ENCODE peak calls at places on chromosomes 7 and 10, in eight cellular contexts. W is mesenchymal stem cell; S is ascending aorta; J is adrenal gland; T is transverse colon; F is naive thymus-derived CD4-positive, alpha-beta T cell; O is neural progenitor cell; X is left ventricle myocardium inferior. A is an unnamed sample.

GRCh38 chr7:98805956-98806838 is 63.6 kb downstream of the TMEM130 start:
- DNase-seq in T (no peak), W (no peak), F (no peak), S (no peak), O (no peak), X (no peak), J (no peak), A (no peak)

GRCh38 chr10:100894589-100895294 is 18.0 kb upstream of the SLF2 start:
- DNase-seq in X (no peak), S (peak; percentile 27), F (no peak), J (peak; percentile 14), T (peak; percentile 26), O (no peak), W (peak; percentile 41), A (peak; percentile 54)

GRCh38 chr10:110432084-110432483 is 65.6 kb upstream of the DUSP5 start:
- DNase-seq in O (no peak), S (peak; percentile 24), W (no peak), X (no peak), F (no peak), T (no peak), J (no peak), A (no peak)

GRCh38 chr10:6542999-6543430 is 37.1 kb downstream of the PRKCQ start:
- DNase-seq in X (no peak), T (no peak), O (no peak), S (no peak), W (no peak), F (peak; percentile 78), J (no peak), A (no peak)

GRCh38 chr7:118720632-118721031 is 496.1 kb downstream of the ANKRD7 start:
- DNase-seq in O (no peak), T (no peak), W (no peak), X (no peak), J (no peak), F (no peak), S (no peak), A (no peak)

GRCh38 chr7:43278088-43278644 is 165.7 kb downstream of the HECW1 start:
- DNase-seq in W (no peak), X (no peak), J (no peak), T (no peak), S (no peak), O (no peak), F (no peak), A (no peak)

GRCh38 chr10:100890696-100891271 is 22.0 kb upstream of the SLF2 start:
- DNase-seq in S (peak; percentile 24), J (no peak), T (no peak), O (no peak), X (no peak), F (no peak), W (peak; percentile 97), A (peak; percentile 42)

GRCh38 chr7:96224682-96225081 is 97.2 kb downstream of the SLC25A13 start:
- DNase-seq in X (no peak), T (no peak), W (no peak), S (no peak), F (no peak), O (peak; percentile 42), J (no peak), A (no peak)

GRCh38 chr7:92835851-92836488 is 403 bp downstream of the CDK6 start:
- DNase-seq in J (peak; percentile 43), O (no peak), F (peak; percentile 42), X (peak; percentile 20), S (peak; percentile 64), T (peak; percentile 48), W (peak; percentile 61), A (no peak)

GRCh38 chr7:4525884-4526283 is 156.2 kb upstream of the FOXK1 start:
- DNase-seq in W (no peak), J (no peak), X (no peak), O (no peak), T (no peak), F (no peak), S (no peak), A (no peak)

GRCh38 chr7:155426543-155427410 is 31.2 kb upstream of the EN2 start:
- DNase-seq in X (no peak), F (no peak), J (no peak), W (no peak), S (no peak), T (no peak), O (no peak), A (no peak)

GRCh38 chr7:45421096-45421495 is 153.1 kb upstream of the ADCY1 start:
- DNase-seq in J (no peak), S (no peak), F (no peak), O (no peak), X (no peak), T (no peak), W (no peak), A (no peak)

GRCh38 chr10:77506517-77506916 is 131.1 kb downstream of the KCNMA1 start:
- DNase-seq in W (no peak), O (no peak), X (no peak), T (no peak), S (no peak), F (no peak), J (no peak), A (no peak)

GRCh38 chr7:41148521-41148951 is 554.4 kb downstream of the INHBA start:
- DNase-seq in F (no peak), O (no peak), S (no peak), X (no peak), W (peak; percentile 83), T (no peak), J (no peak), A (no peak)

GRCh38 chr7:78334027-78334825 is 535.7 kb downstream of the PHTF2 start:
- DNase-seq in O (no peak), T (no peak), X (no peak), W (no peak), J (no peak), S (no peak), F (no peak), A (no peak)

GRCh38 chr7:56570968-56571367 is 454.8 kb upstream of the NUPR2 start:
- DNase-seq in O (no peak), T (no peak), F (no peak), J (no peak), S (no peak), X (no peak), W (no peak), A (no peak)

GRCh38 chr7:51477819-51478218 is 161.2 kb upstream of the COBL start:
- DNase-seq in X (no peak), F (no peak), W (no peak), O (no peak), J (no peak), S (no peak), T (no peak), A (no peak)
- H3K4me3 ChIP-seq in X (no peak overlapping the region), F (no peak overlapping the region), W (no peak overlapping the region), O (no peak overlapping the region), J (no peak overlapping the region), S (no peak overlapping the region), T (no peak overlapping the region), A (no peak overlapping the region)

GRCh38 chr10:128361487-128361886 is 235.3 kb upstream of the MKI67 start:
- DNase-seq in S (no peak), O (no peak), T (no peak), J (no peak), F (no peak), X (no peak), W (no peak), A (no peak)

GRCh38 chr10:128360783-128361182 is 234.6 kb upstream of the MKI67 start:
- DNase-seq in F (no peak), S (no peak), X (no peak), J (no peak), W (no peak), T (no peak), O (no peak), A (no peak)

GRCh38 chr10:128367807-128368206 is 241.6 kb upstream of the MKI67 start:
- DNase-seq in S (no peak), T (no peak), O (no peak), F (no peak), X (no peak), J (no peak), W (no peak), A (no peak)

GRCh38 chr10:128362514-128362913 is 236.3 kb upstream of the MKI67 start:
- DNase-seq in F (no peak), J (no peak), T (no peak), W (no peak), X (no peak), O (no peak), S (no peak), A (no peak)
- H3K27me3 ChIP-seq in F (no peaks in the 10 kb centered on the region), J (peaks cover 4% of the 10 kb centered on the region), T (no peaks in the 10 kb centered on the region), W (no peaks in the 10 kb centered on the region), X (peaks cover 29% of the 10 kb centered on the region), O (no peaks in the 10 kb centered on the region), S (no peaks in the 10 kb centered on the region), A (no peaks in the 10 kb centered on the region)

GRCh38 chr7:7157887-7158271 is 24.5 kb upstream of the C1GALT1 start:
- DNase-seq in O (no peak), W (no peak), S (no peak), T (no peak), J (no peak), F (no peak), X (no peak), A (no peak)
- H3K4me3 ChIP-seq in O (no peak overlapping the region), W (no peak overlapping the region), S (no peak overlapping the region), T (no peak overlapping the region), J (no peak overlapping the region), F (peak overlapping the region; percentile 51), X (no peak overlapping the region), A (peak overlapping the region; percentile 17)

GRCh38 chr10:42753507-42754154 is 29.0 kb upstream of the BMS1 start:
- DNase-seq in F (no peak), J (no peak), O (peak; percentile 38), X (no peak), S (no peak), T (no peak), W (no peak), A (no peak)

GRCh38 chr10:42753126-42753506 is 29.5 kb upstream of the BMS1 start:
- DNase-seq in J (peak; percentile 79), S (peak; percentile 85), X (peak; percentile 77), W (peak; percentile 78), F (peak; percentile 52), T (peak; percentile 83), O (peak; percentile 86), A (peak; percentile 80)

GRCh38 chr10:42755591-42756093 is 27.0 kb upstream of the BMS1 start:
- DNase-seq in O (no peak), S (no peak), W (no peak), T (no peak), F (no peak), X (no peak), J (no peak), A (no peak)

GRCh38 chr10:42755028-42755451 is 27.6 kb upstream of the BMS1 start:
- DNase-seq in S (no peak), T (no peak), J (no peak), F (no peak), O (peak; percentile 42), X (no peak), W (no peak), A (no peak)

DNA sequence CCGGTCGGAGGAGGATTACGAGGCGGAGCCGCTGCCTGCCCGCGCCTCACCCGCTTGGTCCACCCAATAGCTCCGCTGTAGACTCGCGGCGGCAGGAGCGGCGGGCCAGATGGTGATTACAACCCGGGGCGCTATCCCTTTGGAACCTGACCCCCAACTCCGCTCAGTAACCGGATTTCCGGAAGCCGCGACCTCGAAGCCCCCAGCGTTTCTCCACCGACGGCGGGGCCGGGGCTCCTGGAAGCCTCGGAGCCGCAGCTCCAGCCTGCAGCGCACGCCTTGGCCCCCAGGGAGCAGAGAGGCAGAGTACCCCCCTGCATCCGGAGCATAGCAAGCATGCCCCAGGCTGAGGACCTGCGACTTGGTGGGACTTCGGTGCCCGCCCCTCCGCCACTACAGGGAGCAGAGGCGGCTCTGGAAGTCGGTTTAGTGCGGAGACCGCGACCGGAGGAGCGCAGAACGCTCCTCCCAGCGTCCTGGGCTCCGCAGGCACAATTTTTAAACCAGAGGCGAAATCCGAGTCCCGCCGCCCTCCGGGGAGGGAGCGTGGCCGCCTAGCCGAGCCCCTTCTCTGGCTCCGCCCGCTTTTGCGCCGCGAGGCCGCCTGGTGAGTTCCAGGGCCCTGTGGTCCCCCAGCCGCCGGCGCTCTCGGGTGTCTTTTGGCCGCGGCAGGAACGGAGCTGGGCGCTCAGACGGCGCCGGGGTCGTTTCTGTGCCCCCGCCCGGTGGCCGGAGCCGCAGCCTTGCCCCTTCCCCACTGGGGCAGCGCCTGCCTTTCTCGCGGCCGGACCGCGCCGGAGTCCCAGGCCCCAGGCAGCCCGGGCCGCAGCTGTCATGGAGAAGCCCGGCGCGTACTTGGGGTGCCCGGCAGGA is 28.2 kb upstream of the BMS1 start:
- DNase-seq in W (peak; percentile 25), O (peak; percentile 59), T (no peak), X (peak; percentile 50), J (no peak), S (no peak), F (peak; percentile 31), A (no peak)
- H3K27me3 ChIP-seq in W (peaks cover 49% of the 10 kb centered on the region), O (peaks cover 91% of the 10 kb centered on the region), T (peaks cover 48% of the 10 kb centered on the region), X (peaks cover 76% of the 10 kb centered on the region), J (peaks cover 29% of the 10 kb centered on the region), S (no peaks in the 10 kb centered on the region), F (peaks cover 10% of the 10 kb centered on the region), A (peaks cover 11% of the 10 kb centered on the region)

A was measured in right atrium auricular region.